ENCODE peak calls at places on chromosomes 13 and 19, in nine cellular contexts. O is PC-3; I is spleen; G is iPS-NIHi11; B is activated T-cell treated with anti-CD3 and anti-CD28 coated beads for 4 hours; U is bronchial epithelial cell; L is lung microvascular endothelial cell; R is T47D; E is stimulated activated CD4-positive, alpha-beta T cell treated with anti-CD3 and anti-CD28 coated beads, Interleukin-4, amount 100 ng/mL, for 24 hours. M is an unnamed sample.

GRCh38 chr19:40709817-40710216 is 6.9 kb downstream of the COQ8B start:
- DNase-seq in O (no peak), I (no peak), G (no peak), B (no peak), U (no peak), L (no peak), R (no peak), E (no peak), M (no peak)

GRCh38 chr19:7488736-7489353 is at the start of gene PEX11G:
- DNase-seq in O (peak), I (peak), G (peak), B (peak), U (peak), L (peak), R (peak), E (peak), M (peak)

GRCh38 chr19:2761309-2761677 is 21.5 kb upstream of the SLC39A3 start:
- DNase-seq in O (no peak), I (no peak), G (no peak), B (no peak), U (no peak), L (no peak), R (no peak), E (no peak), M (no peak)

GRCh38 chr19:3360494-3361383 is 5.6 kb upstream of the NFIC start:
- DNase-seq in O (peak), I (peak), G (no peak), B (peak), U (no peak), L (peak), R (peak), E (peak), M (peak)

GRCh38 chr13:25733061-25733491 is 318.7 kb downstream of the SHISA2 start:
- DNase-seq in O (peak), I (no peak), G (no peak), B (no peak), U (peak), L (no peak), R (no peak), E (no peak), M (no peak)

GRCh38 chr19:30092721-30093569 is 150.9 kb downstream of the URI1 start:
- DNase-seq in O (no peak), I (peak), G (no peak), B (no peak), U (no peak), L (no peak), R (no peak), E (no peak), M (no peak)

GRCh38 chr13:100565291-100565690 is 23.3 kb downstream of the GGACT start:
- DNase-seq in O (no peak), I (no peak), G (no peak), B (no peak), U (no peak), L (no peak), R (no peak), E (no peak), M (no peak)

GRCh38 chr19:43700368-43701015 is 15.4 kb upstream of the IRGC start:
- DNase-seq in O (peak), I (no peak), G (no peak), B (no peak), U (peak), L (peak), R (no peak), E (no peak), M (peak)

GRCh38 chr13:101267656-101268055 is 148.7 kb downstream of the NALCN start:
- DNase-seq in O (peak), I (no peak), G (no peak), B (no peak), U (peak), L (peak), R (no peak), E (no peak), M (no peak)

M was measured in activated CD4-positive, alpha-beta T cell treated with anti-CD3 and anti-CD28 coated beads for 4 hours.